ENCODE peak calls at places on chromosome 14, in five cellular contexts. U is choroid plexus epithelial cell, E is dorsolateral prefrontal cortex, O is cardiac fibroblast, A is GM23338. Z is an unnamed sample.

GRCh38 chr14:97298775-97299174 is 501.6 kb downstream of the VRK1 start:
- DNase-seq in A (no peak), O (no peak), E (no peak), U (no peak), Z (no peak)

GRCh38 chr14:103840016-103840415 is 7.4 kb downstream of the PPP1R13B start:
- DNase-seq in U (no peak), O (no peak), A (no peak), E (no peak), Z (no peak)

GRCh38 chr14:95547626-95548327 is 12.9 kb downstream of the GLRX5 start:
- DNase-seq in U (peak; percentile 78), E (no peak), A (peak; percentile 41), O (peak; percentile 78), Z (no peak)

GRCh38 chr14:106642090-106642489 is 1115.7 kb downstream of the TMEM121 start:
- DNase-seq in A (no peak), E (no peak), U (no peak), O (no peak), Z (no peak)

GRCh38 chr14:94059998-94060397 is 21.0 kb downstream of the DDX24 start:
- DNase-seq in E (no peak), U (no peak), A (no peak), O (no peak), Z (no peak)

GRCh38 chr14:49992901-49993335 is 100.0 kb downstream of the ARF6 start:
- DNase-seq in A (no peak), U (peak; percentile 72), O (peak; percentile 95), E (no peak), Z (peak; percentile 57)

GRCh38 chr14:101122855-101123129 is 219.3 kb upstream of the RTL1 start:
- DNase-seq in A (no peak), O (no peak), U (no peak), E (no peak), Z (no peak)

GRCh38 chr14:71408362-71409035 is 501.2 kb downstream of the PCNX1 start:
- DNase-seq in A (peak; percentile 45), O (peak; percentile 51), E (no peak), U (peak; percentile 35), Z (no peak)

GRCh38 chr14:75711796-75712211 is 50.8 kb downstream of the TTLL5 start:
- DNase-seq in O (peak; percentile 89), E (peak; percentile 91), U (peak; percentile 87), A (peak; percentile 28), Z (peak; percentile 15)

GRCh38 chr14:48417715-48418500 is 742.5 kb upstream of the MDGA2 start:
- DNase-seq in O (no peak), U (no peak), E (no peak), A (peak; percentile 52), Z (no peak)

GRCh38 chr14:70339039-70339438 is 20.4 kb downstream of the COX16 start:
- DNase-seq in A (no peak), O (no peak), U (no peak), E (no peak), Z (no peak)
- TF ChIP-seq CTCF in A (no peak), O (no peak), U (no peak), E (no peak), Z (no peak)

GRCh38 chr14:60510254-60510975 is 1.5 kb downstream of the SIX6 start:
- DNase-seq in O (no peak), U (no peak), A (peak; percentile 36), E (no peak), Z (no peak)

GRCh38 chr14:60506985-60507829 is 1.7 kb upstream of the SIX6 start:
- DNase-seq in A (peak; percentile 44), O (no peak), U (no peak), E (no peak), Z (no peak)

GRCh38 chr14:60508363-60508706 is 611 bp upstream of the SIX6 start:
- DNase-seq in A (no peak), E (no peak), U (no peak), O (no peak), Z (no peak)

GRCh38 chr14:60509438-60510253 is 700 bp downstream of the SIX6 start:
- DNase-seq in E (no peak), O (peak; percentile 12), A (peak; percentile 86), U (no peak), Z (no peak)

DNA sequence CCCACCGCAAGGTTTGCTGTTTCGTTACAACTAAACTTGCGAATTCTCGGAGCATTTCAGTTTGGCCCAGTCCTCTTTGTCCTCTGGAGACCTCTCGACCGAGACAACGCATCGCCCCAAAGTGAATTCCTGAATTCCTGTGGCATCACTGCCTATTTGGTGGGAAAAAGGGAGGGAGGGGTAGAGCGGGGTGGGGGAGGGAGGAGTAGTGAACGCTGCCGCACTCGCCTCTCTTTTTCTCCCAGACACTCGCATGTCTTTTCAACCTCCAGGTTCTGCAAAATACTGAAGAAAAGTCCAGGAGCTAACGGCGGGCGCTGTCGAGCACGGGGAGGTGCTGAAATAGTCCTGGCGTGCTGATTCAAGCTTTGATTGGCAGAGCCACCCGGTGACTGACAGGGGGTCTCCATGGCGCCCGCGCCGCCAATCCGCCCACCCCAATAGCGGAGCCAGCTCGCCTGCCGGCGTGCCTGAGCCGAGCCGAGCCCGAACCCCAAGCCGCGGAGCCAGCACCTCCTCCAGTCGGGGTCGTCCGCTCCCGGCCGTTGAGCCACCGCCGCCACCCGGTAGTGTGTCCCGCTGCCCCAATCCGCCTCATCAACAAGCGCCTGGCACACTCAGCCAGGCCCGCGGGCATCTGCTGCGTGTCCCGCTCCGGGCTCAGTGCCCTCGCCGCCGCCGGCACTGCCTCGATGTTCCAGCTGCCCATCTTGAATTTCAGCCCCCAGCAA is at the start of gene SIX6:
- DNase-seq in E (no peak), U (peak; percentile 22), A (peak; percentile 92), O (no peak), Z (no peak)
- TF ChIP-seq CTCF in E (no peak), U (no peak), A (no peak), O (no peak), Z (no peak)

GRCh38 chr14:77707724-77708408 is at the start of the genes ALKBH1 and SLIRP:
- DNase-seq in U (peak; percentile 80), O (peak; percentile 84), A (peak; percentile 92), E (peak; percentile 87), Z (peak; percentile 89)
- TF ChIP-seq CTCF in U (no peak), O (no peak), A (no peak), E (peak; percentile 19), Z (no peak)

GRCh38 chr14:35865611-35866010 is 39.5 kb downstream of the BRMS1L start:
- DNase-seq in E (no peak), O (no peak), U (no peak), A (no peak), Z (no peak)
- TF ChIP-seq CTCF in E (no peak), O (no peak), U (no peak), A (no peak), Z (no peak)

GRCh38 chr14:46490150-46490769 is 161.3 kb downstream of the RPL10L start:
- DNase-seq in A (peak; percentile 80), U (peak; percentile 22), E (no peak), O (no peak), Z (peak; percentile 12)
- TF ChIP-seq CTCF in A (peak; percentile 82), U (peak; percentile 48), E (no peak), O (no peak), Z (peak; percentile 58)

DNA sequence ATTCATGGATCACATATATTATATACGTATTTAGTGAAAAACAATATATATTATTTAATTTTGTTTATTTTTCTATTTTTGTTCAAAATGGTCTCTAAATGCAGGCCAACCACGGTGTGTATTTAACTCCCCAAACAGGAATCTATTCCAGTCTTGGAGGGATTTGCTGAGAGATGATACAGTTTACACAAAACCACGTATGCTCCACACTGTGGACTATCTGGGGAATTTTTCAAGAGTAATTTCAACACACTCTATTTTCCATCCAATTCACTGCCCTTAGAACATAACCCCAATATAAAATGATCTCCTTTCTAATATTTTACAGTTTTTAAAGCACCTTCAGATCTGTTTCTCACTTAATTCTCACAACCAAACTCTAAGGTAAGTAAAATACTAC is 15.3 kb downstream of the EML1 start:
- DNase-seq in E (no peak), O (no peak), A (no peak), U (peak; percentile 25), Z (no peak)
- TF ChIP-seq CTCF in E (no peak), O (no peak), A (no peak), U (no peak), Z (no peak)

DNA sequence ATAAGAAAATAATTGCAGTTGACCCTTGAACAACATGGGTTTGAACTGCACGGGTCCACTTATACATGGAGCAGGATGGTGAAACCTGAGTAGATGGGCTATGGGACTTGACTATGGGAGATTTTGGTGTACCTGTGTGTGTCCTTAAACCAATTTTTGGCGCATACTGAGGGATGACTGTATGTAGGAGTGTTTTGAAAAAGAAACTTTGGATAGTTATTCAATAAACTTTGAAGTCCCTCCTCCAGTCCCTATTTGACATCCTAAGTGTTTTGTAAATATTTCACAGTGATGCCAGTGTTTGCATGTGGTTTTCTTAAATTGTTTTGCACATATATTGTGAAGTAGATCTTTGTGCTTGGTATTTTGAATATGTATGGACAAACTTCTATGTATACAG is 12.4 kb downstream of the KTN1 start:
- DNase-seq in U (no peak), O (no peak), A (no peak), E (no peak), Z (no peak)
- TF ChIP-seq CTCF in U (no peak), O (no peak), A (no peak), E (no peak), Z (no peak)

DNA sequence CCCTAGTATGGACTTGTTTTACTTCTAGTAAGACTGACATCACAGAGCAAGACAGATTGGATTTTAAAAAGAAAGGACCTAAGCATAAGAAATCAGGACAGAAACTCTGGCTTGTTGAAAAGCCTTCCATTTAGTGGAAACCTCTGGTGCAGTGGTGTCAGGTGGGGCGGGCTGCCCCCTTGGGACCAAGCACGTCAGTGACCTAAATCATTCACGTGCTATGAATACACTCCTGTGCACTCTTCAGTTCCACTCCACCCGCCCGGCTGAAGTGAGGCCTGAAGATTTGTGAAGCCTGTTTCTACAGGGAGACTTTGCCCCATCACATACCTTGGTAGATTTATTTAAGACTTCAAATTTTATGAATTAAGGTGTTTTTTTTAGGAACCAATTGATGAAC is 58.2 kb upstream of the STRN3 start:
- DNase-seq in E (no peak), A (peak; percentile 24), U (no peak), O (no peak), Z (peak; percentile 50)
- TF ChIP-seq CTCF in E (no peak), A (peak; percentile 53), U (no peak), O (no peak), Z (peak; percentile 10)

Z was measured in GM13977.